ENCODE peak calls at places on chromosomes 11 and 22, in eight cellular contexts. T is H9; M is fibroblast of mammary gland; A is MM.1S; N is NB4; U is HCT116; H is CD4-positive, alpha-beta T cell; Y is A549. F is an unnamed sample.
A peak's percentile ranks its signal among the peaks of the same experiment; 100 is the strongest.

GRCh38 chr11:6794637-6795036 is 4.9 kb downstream of the OR6A2 start:
- DNase-seq in U (no peak), T (no peak), M (no peak), A (no peak), H (no peak), Y (no peak), N (no peak), F (no peak)

GRCh38 chr11:19719960-19720359 is 7.3 kb downstream of the NAV2 start:
- DNase-seq in U (no peak), Y (no peak), H (no peak), A (no peak), N (no peak), M (no peak), T (no peak), F (no peak)

GRCh38 chr11:4546876-4547275 is 1.9 kb downstream of the OR52M1 start:
- DNase-seq in U (no peak), N (no peak), Y (peak; percentile 17), M (no peak), A (no peak), T (no peak), H (no peak), F (no peak)

GRCh38 chr11:111633756-111634362 is 31.6 kb downstream of the SIK2 start:
- DNase-seq in Y (no peak), N (peak; percentile 21), T (no peak), A (peak; percentile 59), U (no peak), H (no peak), M (peak; percentile 42), F (peak; percentile 20)

GRCh38 chr11:1158681-1159525 is 1.1 kb downstream of the MUC5AC start:
- DNase-seq in Y (no peak), T (peak; percentile 21), U (no peak), H (peak; percentile 25), N (no peak), M (no peak), A (no peak), F (no peak)

GRCh38 chr11:121321614-121322243 is 29.2 kb downstream of the SC5D start:
- DNase-seq in U (peak; percentile 12), N (peak; percentile 83), Y (peak; percentile 15), M (peak; percentile 35), T (peak; percentile 67), H (peak; percentile 42), A (no peak), F (peak; percentile 60)

GRCh38 chr11:96006016-96006415 is 82.1 kb upstream of the MTMR2 start:
- DNase-seq in Y (no peak), M (no peak), N (no peak), T (no peak), A (no peak), H (no peak), U (no peak), F (no peak)

GRCh38 chr11:12182650-12183511 is 72.5 kb downstream of the MICAL2 start:
- DNase-seq in T (no peak), Y (peak; percentile 89), N (peak; percentile 33), H (no peak), A (no peak), U (peak; percentile 74), M (peak; percentile 99), F (peak; percentile 91)

GRCh38 chr11:14261094-14261493 is 97.9 kb downstream of the RRAS2 start:
- DNase-seq in Y (no peak), U (no peak), N (no peak), M (no peak), A (no peak), T (no peak), H (no peak), F (no peak)

GRCh38 chr22:38417252-38418060 is 37.5 kb downstream of the KCNJ4 start:
- DNase-seq in M (no peak), U (no peak), N (no peak), T (no peak), H (no peak), Y (no peak), A (no peak), F (no peak)

GRCh38 chr11:71284525-71285092 is 32.2 kb upstream of the SHANK2 start:
- DNase-seq in M (no peak), A (no peak), U (no peak), N (no peak), T (no peak), H (no peak), Y (no peak), F (no peak)

GRCh38 chr22:29914165-29914564 is 31.2 kb downstream of the MTMR3 start:
- DNase-seq in Y (no peak), T (no peak), A (no peak), U (no peak), H (no peak), M (peak; percentile 85), N (no peak), F (peak; percentile 86)

GRCh38 chr11:69501891-69502860 is 20.7 kb downstream of the LINC01488 start:
- DNase-seq in T (no peak), U (no peak), N (no peak), A (no peak), Y (no peak), H (no peak), M (no peak), F (no peak)

GRCh38 chr11:12430351-12430750 is 53.0 kb downstream of the PARVA start:
- DNase-seq in H (no peak), M (peak; percentile 84), A (no peak), T (no peak), Y (no peak), N (no peak), U (no peak), F (peak; percentile 80)

GRCh38 chr11:77361184-77361583 is 59.7 kb upstream of the GDPD4 start:
- DNase-seq in Y (peak; percentile 13), T (no peak), H (no peak), M (peak; percentile 14), N (no peak), A (no peak), U (no peak), F (peak; percentile 20)

GRCh38 chr11:112822478-112823274 is 138.5 kb upstream of the NCAM1 start:
- DNase-seq in U (no peak), H (no peak), N (no peak), M (no peak), Y (no peak), A (no peak), T (peak; percentile 87), F (no peak)

GRCh38 chr11:112157274-112157766 is 6.6 kb downstream of the IL18 start:
- DNase-seq in T (no peak), A (no peak), H (no peak), M (peak; percentile 99), N (peak; percentile 88), Y (peak; percentile 95), U (peak; percentile 98), F (peak; percentile 99)

GRCh38 chr22:24178021-24178431 is 3.3 kb upstream of the SUSD2 start:
- DNase-seq in H (no peak), M (no peak), T (no peak), Y (no peak), N (no peak), A (no peak), U (no peak), F (no peak)

GRCh38 chr22:49417326-49417725 is 410.3 kb downstream of the BRD1 start:
- DNase-seq in H (no peak), M (no peak), A (no peak), N (no peak), T (no peak), Y (no peak), U (no peak), F (no peak)

GRCh38 chr11:118618991-118619375 is 11.6 kb downstream of the PHLDB1 start:
- DNase-seq in U (no peak), Y (no peak), T (no peak), H (no peak), A (no peak), M (peak; percentile 87), N (no peak), F (no peak)

GRCh38 chr22:47919893-47920292 is 1157.4 kb downstream of the TBC1D22A start:
- DNase-seq in N (no peak), U (no peak), M (no peak), A (no peak), Y (no peak), H (no peak), T (no peak), F (no peak)

GRCh38 chr11:59206635-59207034 is 6.1 kb downstream of the MPEG1 start:
- DNase-seq in T (peak; percentile 65), H (no peak), A (peak; percentile 34), U (peak; percentile 21), Y (peak; percentile 50), M (no peak), N (peak; percentile 45), F (peak; percentile 62)

GRCh38 chr11:41003339-41003992 is 456.0 kb downstream of the LRRC4C start:
- DNase-seq in T (no peak), N (no peak), A (no peak), U (no peak), H (no peak), M (no peak), Y (no peak), F (peak; percentile 58)

GRCh38 chr11:73760066-73760679 is 701 bp downstream of the RAB6A start:
- DNase-seq in H (no peak), M (peak; percentile 25), T (peak; percentile 35), A (no peak), U (no peak), N (peak; percentile 43), Y (peak; percentile 48), F (no peak)

GRCh38 chr11:111602865-111603632 is 800 bp downstream of the SIK2 start:
- DNase-seq in N (peak; percentile 57), U (no peak), T (no peak), Y (peak; percentile 7), H (no peak), A (peak; percentile 22), M (peak; percentile 52), F (peak; percentile 38)

GRCh38 chr11:66143264-66143566 is 73.1 kb downstream of the PACS1 start:
- DNase-seq in T (no peak), M (no peak), U (no peak), Y (no peak), N (no peak), H (no peak), A (no peak), F (no peak)
- TF ChIP-seq CTCF in T (no peak), M (no peak), U (no peak), Y (no peak), N (no peak), H (no peak), A (no peak), F (no peak)

GRCh38 chr11:2526808-2527381 is 82.1 kb downstream of the KCNQ1 start:
- DNase-seq in M (no peak), N (peak; percentile 85), Y (no peak), H (peak; percentile 39), U (no peak), A (peak; percentile 72), T (peak; percentile 51), F (no peak)
- TF ChIP-seq CTCF in M (no peak), N (peak; percentile 37), Y (no peak), H (no peak), U (no peak), A (peak; percentile 59), T (peak; percentile 43), F (no peak)

DNA sequence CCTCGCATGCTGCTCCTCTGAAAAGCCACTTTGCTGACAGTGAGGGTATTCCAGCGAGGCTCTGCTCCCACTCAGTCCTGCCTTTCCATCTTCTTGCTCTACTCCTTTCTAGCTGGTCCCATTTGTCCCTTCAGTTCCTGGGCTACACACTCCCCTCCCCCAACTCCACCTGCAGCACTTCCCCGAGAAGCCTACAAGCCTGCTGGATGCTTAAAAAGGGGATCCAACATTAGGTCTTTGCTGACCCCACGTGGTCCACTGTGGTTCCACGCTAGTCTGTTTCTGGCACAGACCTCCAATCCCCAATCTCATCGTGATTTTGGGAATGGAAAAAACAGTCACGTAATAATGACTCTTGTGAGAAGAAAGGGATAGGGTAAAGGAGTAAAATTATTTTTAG is 121.6 kb upstream of the SNX19 start:
- DNase-seq in U (no peak), H (no peak), N (no peak), A (no peak), T (no peak), M (peak; percentile 8), Y (no peak), F (no peak)
- TF ChIP-seq CTCF in U (peak; percentile 8), H (no peak), N (no peak), A (no peak), T (peak; percentile 27), M (no peak), Y (no peak), F (no peak)

GRCh38 chr11:57001674-57002401 is 13.1 kb downstream of the OR5AK2 start:
- DNase-seq in A (no peak), Y (peak; percentile 37), N (peak; percentile 20), H (no peak), M (peak; percentile 35), T (no peak), U (no peak), F (peak; percentile 6)
- TF ChIP-seq CTCF in A (peak; percentile 33), Y (peak; percentile 20), N (peak; percentile 51), H (no peak), M (peak; percentile 54), T (peak; percentile 61), U (peak; percentile 67), F (no peak)